ENCODE peak calls at places on chromosomes 1 and 21, in six cellular contexts. A is heart right ventricle, J is neuronal stem cell, G is A673, Y is endodermal cell, Z is A549. K is an unnamed sample.

GRCh38 chr1:236795757-236796719 is 946 bp downstream of the MTR start:
- DNase-seq in J (no peak), Z (no peak), Y (peak), A (peak), G (peak), K (peak)

GRCh38 chr1:198605426-198605825 is 33.4 kb upstream of the PTPRC start:
- DNase-seq in Z (no peak), Y (no peak), A (no peak), J (no peak), G (no peak), K (no peak)

GRCh38 chr1:152525080-152525641 is 10.9 kb downstream of the CRCT1 start:
- DNase-seq in Y (no peak), J (no peak), G (no peak), Z (peak), A (no peak), K (peak)

GRCh38 chr1:100353988-100354387 is 1.7 kb downstream of the CDC14A start:
- DNase-seq in A (no peak), G (peak), Y (peak), J (no peak), Z (peak), K (peak)

GRCh38 chr21:33947451-33948095 is 32.0 kb upstream of the ATP5PO start:
- DNase-seq in Z (peak), G (peak), J (peak), Y (peak), A (peak), K (peak)

GRCh38 chr1:73801912-73802429 is 396.0 kb downstream of the LRRIQ3 start:
- DNase-seq in J (no peak), A (no peak), Y (no peak), G (no peak), Z (no peak), K (peak)

GRCh38 chr1:115838805-115839705 is 1.9 kb downstream of the NHLH2 start:
- DNase-seq in G (peak), Z (no peak), Y (peak), A (no peak), J (no peak), K (peak)

GRCh38 chr1:50542362-50542761 is 119.1 kb upstream of the DMRTA2 start:
- DNase-seq in J (no peak), G (no peak), Z (no peak), A (no peak), Y (no peak), K (no peak)

GRCh38 chr21:34510148-34511142 is 1.6 kb downstream of the KCNE1 start:
- DNase-seq in Z (peak), Y (peak), J (peak), A (peak), G (peak), K (peak)

GRCh38 chr1:236685205-236685916 is 938 bp upstream of the ACTN2 start:
- DNase-seq in Y (no peak), A (no peak), Z (no peak), G (no peak), J (no peak), K (no peak)

GRCh38 chr1:247332215-247332900 is 691 bp upstream of the ZNF496 start:
- DNase-seq in A (peak), J (peak), Y (peak), Z (peak), G (peak), K (no peak)

GRCh38 chr1:225482489-225482950 is 54.7 kb upstream of the LBR start:
- DNase-seq in Z (no peak), Y (no peak), J (no peak), A (no peak), G (no peak), K (no peak)

GRCh38 chr1:201537966-201538617 is 835 bp upstream of the NAV1 start:
- DNase-seq in Z (no peak), G (peak), A (no peak), J (no peak), Y (peak), K (no peak)
- H3K4me3 ChIP-seq in Z (peak), G (peak), A (peak), J (peak), Y (peak), K (peak)

DNA sequence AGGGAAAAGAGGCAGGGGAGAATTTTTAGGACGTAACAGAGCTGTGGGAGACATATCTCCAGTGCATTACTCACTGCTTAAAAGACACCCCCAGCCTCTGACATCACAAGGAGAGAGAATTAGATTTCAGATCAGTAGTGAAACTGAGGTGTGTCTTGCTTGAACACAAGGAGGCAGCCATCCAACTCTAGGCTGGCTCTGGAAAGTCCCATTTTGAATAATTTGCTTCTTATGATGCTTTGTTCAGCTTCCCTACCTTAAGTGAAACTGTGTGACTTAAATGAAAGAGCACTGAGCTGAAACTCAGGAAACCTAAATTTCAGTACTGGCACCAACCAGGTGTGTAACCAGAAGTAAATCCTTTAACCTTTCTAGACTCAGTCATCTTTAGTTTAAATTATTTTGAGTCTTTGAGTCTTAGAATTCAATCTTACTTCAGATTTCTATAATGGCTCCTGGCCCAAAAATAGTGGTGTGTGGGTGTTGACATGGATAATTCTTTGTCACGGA is 251.6 kb upstream of the SGIP1 start:
- DNase-seq in J (no peak), A (peak), G (peak), Y (no peak), Z (peak), K (peak)
- H3K4me3 ChIP-seq in J (no peak), A (no peak), G (no peak), Y (no peak), Z (no peak), K (no peak)

DNA sequence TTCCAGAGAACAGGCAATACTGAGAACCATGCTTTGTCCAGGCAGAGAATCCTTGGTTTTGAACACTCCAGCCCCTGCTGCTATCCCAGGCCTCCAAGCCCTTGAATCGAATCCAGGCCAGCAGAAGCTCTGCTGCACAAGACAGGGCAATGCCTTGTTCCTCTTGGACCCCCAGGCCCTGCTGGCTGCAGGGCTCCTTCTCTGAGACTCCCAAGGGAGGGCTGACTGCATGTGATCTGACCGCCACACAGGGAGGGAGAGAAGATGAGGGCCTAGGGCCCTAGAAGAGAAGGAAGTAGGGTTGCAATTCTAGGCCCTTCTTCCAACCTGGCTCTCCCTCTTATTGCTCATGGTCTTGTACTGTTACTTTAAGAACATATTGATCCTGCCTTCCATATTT is 160.6 kb upstream of the EDN2 start:
- DNase-seq in Y (peak), J (no peak), Z (no peak), G (no peak), A (no peak), K (no peak)
- H3K4me3 ChIP-seq in Y (no peak), J (no peak), Z (no peak), G (no peak), A (no peak), K (no peak)

DNA sequence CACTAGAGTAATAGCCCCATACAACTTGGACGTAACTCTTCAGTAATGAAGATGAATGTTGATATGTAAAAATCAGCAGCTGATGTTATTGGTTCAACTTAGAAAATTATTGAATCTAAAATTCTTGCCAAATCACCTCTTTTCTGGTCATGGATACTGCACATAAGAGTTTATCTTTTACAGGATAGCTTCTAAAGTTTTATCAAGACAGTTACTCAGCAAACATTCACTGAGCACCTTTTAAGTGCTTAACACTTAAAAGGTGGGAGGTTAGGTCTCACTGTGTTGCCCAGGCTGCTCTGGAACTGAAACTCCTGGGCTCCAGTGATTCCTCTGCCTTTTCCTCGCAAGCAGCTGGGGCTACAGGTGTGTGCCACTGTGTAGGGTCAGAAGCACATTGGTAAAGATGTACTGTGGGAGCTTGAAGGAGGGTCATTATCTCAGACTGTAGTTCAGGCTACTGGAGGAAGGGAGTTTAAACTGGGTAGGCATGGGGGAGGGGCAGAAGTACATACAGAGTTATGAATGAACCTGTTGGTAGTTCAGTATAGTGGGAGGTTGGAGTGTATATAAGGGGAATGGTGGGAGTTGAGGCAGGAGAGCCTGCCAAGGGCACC is 2.0 kb downstream of the MPZL1 start:
- DNase-seq in Z (no peak), J (no peak), A (no peak), Y (no peak), G (no peak), K (no peak)
- H3K4me3 ChIP-seq in Z (peak), J (no peak), A (peak), Y (peak), G (peak), K (no peak)

DNA sequence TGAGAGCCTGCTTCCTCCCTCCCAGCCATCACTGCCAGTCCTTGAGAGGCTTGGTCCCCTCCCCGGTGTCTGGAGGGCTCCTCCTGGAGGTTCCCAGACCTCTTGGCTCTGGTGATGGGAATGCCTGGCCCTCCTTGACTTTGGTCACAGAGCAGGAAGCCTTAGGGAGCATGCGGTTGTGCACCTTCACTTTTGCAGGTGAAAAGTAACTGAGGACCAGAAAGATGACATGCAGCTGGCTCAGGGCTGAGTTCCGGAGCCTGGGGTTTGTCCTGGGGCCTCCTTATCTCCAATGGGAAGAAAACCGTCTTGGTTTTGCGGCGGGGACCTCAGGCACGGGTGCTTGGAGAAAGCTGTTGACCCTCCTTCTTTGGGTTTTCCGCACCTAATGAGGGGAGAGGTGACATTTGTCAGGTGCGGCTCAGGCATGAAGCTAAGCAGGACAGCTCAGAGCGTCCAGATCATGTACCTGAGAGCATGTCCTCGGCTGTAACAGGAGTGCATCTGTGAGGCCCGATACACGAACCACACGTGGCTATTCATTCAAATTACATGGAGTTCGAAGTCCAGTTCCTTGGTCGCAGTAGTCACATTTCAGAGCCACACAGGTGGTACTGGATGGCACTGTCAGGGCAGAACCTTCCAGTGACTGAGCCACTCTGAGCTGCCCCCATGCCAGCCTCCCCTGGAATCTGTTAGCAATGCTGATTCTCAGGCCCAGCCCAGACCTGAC is 608 bp upstream of the MX2 start:
- DNase-seq in Y (peak), J (no peak), A (no peak), Z (no peak), G (no peak), K (no peak)
- H3K4me3 ChIP-seq in Y (no peak), J (no peak), A (peak), Z (no peak), G (no peak), K (no peak)

GRCh38 chr1:212218911-212219310 is 66.3 kb upstream of the PPP2R5A start:
- DNase-seq in A (no peak), G (no peak), J (no peak), Z (no peak), Y (no peak), K (no peak)
- H3K4me3 ChIP-seq in A (no peak), G (no peak), J (no peak), Z (no peak), Y (peak), K (no peak)

GRCh38 chr1:166489670-166490436 is 323.1 kb upstream of the FAM78B start:
- DNase-seq in Y (no peak), A (peak), J (no peak), G (peak), Z (peak), K (peak)
- H3K4me3 ChIP-seq in Y (no peak), A (peak), J (no peak), G (peak), Z (peak), K (no peak)

DNA sequence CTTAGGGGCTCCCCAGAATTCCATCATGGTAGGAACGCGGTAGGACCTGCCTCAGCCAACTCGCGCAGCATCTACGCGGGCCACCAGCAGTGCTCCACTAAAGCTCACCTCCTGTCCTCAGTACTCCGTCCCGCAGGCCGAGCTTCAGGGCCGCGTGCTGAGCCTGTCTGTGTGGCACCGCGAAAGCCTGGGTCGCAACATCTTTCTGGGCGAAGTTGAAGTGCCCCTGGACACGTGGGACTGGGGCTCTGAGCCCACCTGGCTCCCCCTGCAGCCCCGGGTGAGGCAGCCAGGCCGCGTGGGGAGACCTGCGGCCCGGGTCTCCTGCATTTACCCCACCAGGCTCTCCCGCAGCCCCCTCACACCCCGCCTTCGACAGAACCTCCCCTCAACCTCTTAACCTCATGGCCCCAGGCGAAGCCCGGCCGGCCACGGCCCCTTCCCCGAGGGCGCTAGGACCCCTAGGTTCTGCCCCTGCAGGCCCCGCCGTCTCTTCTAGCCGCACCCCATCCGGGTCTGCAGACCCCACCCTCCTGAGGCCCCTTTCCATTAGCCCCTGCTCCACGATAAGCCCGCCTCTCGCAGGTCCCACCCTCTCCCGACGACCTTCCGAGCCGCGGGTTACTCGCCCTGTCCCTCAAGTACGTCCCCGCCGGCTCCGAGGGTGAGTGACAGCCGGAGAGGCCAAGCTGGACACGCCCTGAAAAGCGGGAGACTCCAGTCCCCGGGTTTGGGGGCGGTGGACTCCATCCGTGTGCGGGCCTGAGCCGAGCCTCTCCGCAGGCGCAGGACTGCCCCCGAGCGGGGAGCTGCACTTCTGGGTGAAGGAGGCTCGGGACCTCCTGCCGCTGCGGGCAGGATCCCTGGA is 9.1 kb downstream of the SYTL1 start:
- DNase-seq in A (peak), Z (no peak), G (no peak), Y (peak), J (peak), K (no peak)
- H3K4me3 ChIP-seq in A (peak), Z (no peak), G (no peak), Y (peak), J (peak), K (no peak)

K was measured in bronchial epithelial cell.